ENCODE peak calls at places on chromosomes 2 and 18, in nine cellular contexts. D is IMR-90, K is GM23248, W is DND-41, T is HCT116, U is neuronal stem cell, M is K562, R is HepG2, B is neural progenitor cell. H is an unnamed sample.

GRCh38 chr2:100104718-100105677 is 37.4 kb downstream of the AFF3 start:
- DNase-seq in D (peak; percentile 11), R (no peak), B (peak; percentile 85), T (no peak), W (peak; percentile 39), U (peak; percentile 51), K (peak; percentile 52), M (no peak), H (peak; percentile 41)

GRCh38 chr2:26462511-26463251 is 15.2 kb downstream of the OTOF start:
- DNase-seq in W (peak; percentile 20), M (peak; percentile 71), D (peak; percentile 58), U (peak; percentile 38), T (peak; percentile 60), K (peak; percentile 90), R (peak; percentile 58), B (peak; percentile 77), H (peak; percentile 68)

GRCh38 chr18:40832362-40832761 is 1122.7 kb upstream of the PIK3C3 start:
- DNase-seq in W (no peak), T (no peak), B (no peak), U (no peak), M (no peak), K (no peak), D (no peak), R (no peak), H (no peak)

GRCh38 chr2:74876081-74876886 is 42.4 kb downstream of the HK2 start:
- DNase-seq in M (peak; percentile 62), W (peak; percentile 51), T (no peak), K (peak; percentile 85), D (peak; percentile 46), U (peak; percentile 39), B (peak; percentile 66), R (peak; percentile 61), H (peak; percentile 90)

GRCh38 chr18:44896817-44897216 is 216.1 kb downstream of the SETBP1 start:
- DNase-seq in U (no peak), B (no peak), T (no peak), R (no peak), W (no peak), M (no peak), D (no peak), K (no peak), H (no peak)

GRCh38 chr2:164785447-164785846 is 56.2 kb downstream of the COBLL1 start:
- DNase-seq in U (no peak), T (no peak), W (no peak), K (peak; percentile 75), R (no peak), D (no peak), B (no peak), M (no peak), H (no peak)

GRCh38 chr2:83967854-83968253 is 491.2 kb downstream of the SUCLG1 start:
- DNase-seq in D (no peak), K (no peak), U (no peak), W (no peak), B (peak; percentile 18), T (peak; percentile 15), M (no peak), R (no peak), H (no peak)

GRCh38 chr2:71801969-71802368 is 345.7 kb downstream of the CYP26B1 start:
- DNase-seq in D (peak; percentile 25), K (peak; percentile 79), M (peak; percentile 52), W (no peak), R (peak; percentile 42), B (peak; percentile 75), T (peak; percentile 27), U (peak; percentile 30), H (peak; percentile 71)

GRCh38 chr18:8616026-8616401 is 6.8 kb downstream of the RAB12 start:
- DNase-seq in K (peak; percentile 46), B (no peak), T (no peak), M (no peak), W (no peak), U (no peak), D (no peak), R (peak; percentile 35), H (no peak)

GRCh38 chr2:200385063-200385635 is 78.7 kb downstream of the SPATS2L start:
- DNase-seq in K (no peak), R (no peak), U (no peak), M (no peak), D (no peak), B (no peak), W (no peak), T (no peak), H (no peak)

GRCh38 chr2:5690718-5691658 is 1.2 kb upstream of the SOX11 start:
- DNase-seq in U (peak; percentile 82), W (no peak), B (peak; percentile 94), R (no peak), M (no peak), D (peak; percentile 66), T (no peak), K (peak; percentile 1), H (no peak)

GRCh38 chr2:120867290-120868231 is 131.9 kb downstream of the GLI2 start:
- DNase-seq in B (peak; percentile 80), T (no peak), W (no peak), R (no peak), D (peak; percentile 77), U (peak; percentile 49), M (peak; percentile 40), K (peak; percentile 97), H (no peak)

GRCh38 chr2:120866071-120866470 is 130.4 kb downstream of the GLI2 start:
- DNase-seq in B (no peak), R (no peak), D (no peak), K (no peak), W (no peak), M (no peak), T (no peak), U (no peak), H (no peak)

GRCh38 chr2:120864981-120865380 is 129.3 kb downstream of the GLI2 start:
- DNase-seq in D (peak; percentile 57), K (peak; percentile 90), T (no peak), U (no peak), B (no peak), M (no peak), R (no peak), W (no peak), H (no peak)

GRCh38 chr2:120865656-120866055 is 130.0 kb downstream of the GLI2 start:
- DNase-seq in R (no peak), K (no peak), U (no peak), T (no peak), D (no peak), B (no peak), M (no peak), W (no peak), H (no peak)

GRCh38 chr2:120866483-120867140 is 130.9 kb downstream of the GLI2 start:
- DNase-seq in R (no peak), B (no peak), M (no peak), U (no peak), W (no peak), T (no peak), D (no peak), K (peak; percentile 14), H (no peak)
- H3K4me3 ChIP-seq in R (no peak overlapping the region), B (peak overlapping the region; percentile 24), M (no peak overlapping the region), U (no peak overlapping the region), W (no peak overlapping the region), T (no peak overlapping the region), D (peak overlapping the region; percentile 9), K (peak overlapping the region; percentile 74), H (no peak overlapping the region)

GRCh38 chr2:42924436-42924897 is 132.1 kb upstream of the HAAO start:
- DNase-seq in K (no peak), T (no peak), R (no peak), D (no peak), B (no peak), M (no peak), U (no peak), W (no peak), H (no peak)
- H2AFZ ChIP-seq in K (peak overlapping the region; percentile 76), T (peak overlapping the region; percentile 82), R (no peak overlapping the region), D (peak overlapping the region; percentile 92), B (no peak overlapping the region), M (peak overlapping the region; percentile 95), U (peak overlapping the region; percentile 89), W (no peak overlapping the region), H (no peak overlapping the region)

DNA sequence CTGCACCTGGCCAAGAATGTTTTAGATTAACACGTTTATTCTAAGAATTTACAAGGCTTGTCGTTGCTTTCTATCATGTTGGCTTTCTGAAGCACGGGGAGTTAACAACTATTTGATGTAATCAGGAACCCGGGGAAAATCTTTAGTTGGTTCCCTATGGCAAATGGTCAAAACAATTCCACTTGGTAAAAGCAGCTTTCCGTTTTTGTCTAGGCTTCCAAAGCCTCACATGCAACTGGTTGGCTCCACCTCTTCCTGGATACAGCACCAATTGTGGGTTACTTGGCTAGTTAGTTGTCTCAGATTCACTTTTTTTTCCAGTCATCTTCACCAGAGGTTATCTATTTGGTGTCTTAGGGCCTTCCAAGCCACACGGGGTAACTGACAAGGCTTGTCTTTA is 2.8 kb downstream of the COLEC12 start:
- DNase-seq in T (no peak), B (no peak), M (no peak), U (no peak), D (no peak), R (no peak), K (no peak), W (no peak), H (no peak)
- H3K9ac ChIP-seq in T (no peak overlapping the region), B (no peak overlapping the region), M (no peak overlapping the region), U (no peak overlapping the region), D (no peak overlapping the region), R (no peak overlapping the region), K (no peak overlapping the region), W (no peak overlapping the region), H (no peak overlapping the region)

DNA sequence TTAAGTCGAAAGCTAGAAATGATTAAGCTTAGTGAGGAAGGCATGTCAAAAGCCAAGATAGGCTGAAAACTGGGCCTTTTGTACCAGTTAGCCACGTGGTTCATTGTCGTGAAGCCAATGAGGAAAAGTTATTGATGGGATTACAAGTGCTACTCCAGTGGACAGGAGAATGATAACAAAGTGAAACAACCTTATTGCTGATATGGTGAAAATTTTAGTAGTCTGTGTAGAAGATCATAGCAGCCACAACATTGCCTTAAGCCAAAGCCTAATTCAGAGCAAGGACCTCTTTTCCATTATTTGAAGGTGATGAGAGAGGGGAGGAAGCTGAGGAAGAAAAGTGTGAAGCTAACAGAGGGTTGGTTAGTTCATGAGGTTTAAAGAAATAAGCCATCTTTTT is 24.1 kb upstream of the RAMP1 start:
- DNase-seq in R (no peak), D (no peak), B (no peak), K (no peak), U (no peak), M (no peak), T (no peak), W (no peak), H (no peak)
- H3K4me3 ChIP-seq in R (no peak overlapping the region), D (no peak overlapping the region), B (no peak overlapping the region), K (no peak overlapping the region), U (no peak overlapping the region), M (no peak overlapping the region), T (no peak overlapping the region), W (no peak overlapping the region), H (no peak overlapping the region)

GRCh38 chr2:27636766-27637165 is 7.9 kb downstream of the GPN1 start:
- DNase-seq in W (no peak), M (no peak), D (peak; percentile 28), B (no peak), T (no peak), R (no peak), K (peak; percentile 26), U (no peak), H (no peak)
- H2AFZ ChIP-seq in W (no peak overlapping the region), M (no peak overlapping the region), D (no peak overlapping the region), B (no peak overlapping the region), T (no peak overlapping the region), R (no peak overlapping the region), K (no peak overlapping the region), U (no peak overlapping the region), H (no peak overlapping the region)